ENCODE peak calls at places on chromosomes 7 and 10, in six cellular contexts. R is Panc1; K is tibial artery; W is ovary; D is IMR-90; F is CD8-positive, alpha-beta memory T cell. Y is an unnamed sample.

GRCh38 chr10:118300266-118300665 is 41.9 kb downstream of the FAM204A start:
- DNase-seq in F (no peak), K (no peak), D (no peak), W (no peak), R (no peak), Y (no peak)

GRCh38 chr7:153530441-153530840 is 521.8 kb upstream of the DPP6 start:
- DNase-seq in D (no peak), K (no peak), F (no peak), R (no peak), W (no peak), Y (no peak)

GRCh38 chr7:70267381-70267780 is 669.1 kb downstream of the AUTS2 start:
- DNase-seq in D (no peak), R (no peak), K (no peak), F (no peak), W (no peak), Y (no peak)

GRCh38 chr7:34091330-34091917 is 186.1 kb downstream of the BMPER start:
- DNase-seq in F (no peak), D (peak; percentile 69), W (no peak), R (peak; percentile 28), K (no peak), Y (no peak)

GRCh38 chr7:40680657-40681056 is 545.9 kb downstream of the SUGCT start:
- DNase-seq in W (no peak), R (no peak), D (no peak), F (no peak), K (no peak), Y (no peak)

GRCh38 chr7:142025896-142026295 is 30.2 kb downstream of the MGAM start:
- DNase-seq in D (no peak), F (no peak), K (no peak), R (no peak), W (no peak), Y (no peak)

GRCh38 chr10:932589-932988 is 1.1 kb upstream of the LARP4B start:
- DNase-seq in R (no peak), F (no peak), K (no peak), W (peak; percentile 61), D (no peak), Y (no peak)

GRCh38 chr10:7260412-7260900 is 150.4 kb downstream of the SFMBT2 start:
- DNase-seq in D (peak; percentile 86), K (peak; percentile 77), W (peak; percentile 61), F (peak; percentile 14), R (no peak), Y (no peak)

GRCh38 chr10:77741746-77742145 is 104.1 kb upstream of the KCNMA1 start:
- DNase-seq in F (no peak), R (no peak), W (no peak), K (no peak), D (peak; percentile 65), Y (no peak)

GRCh38 chr7:78528964-78529363 is 730.4 kb downstream of the PHTF2 start:
- DNase-seq in W (no peak), K (no peak), D (peak; percentile 4), R (no peak), F (no peak), Y (no peak)

GRCh38 chr10:85148693-85149640 is 820.6 kb downstream of the CCSER2 start:
- DNase-seq in K (no peak), W (no peak), F (no peak), R (no peak), D (no peak), Y (no peak)

GRCh38 chr10:124035928-124036558 is 57.4 kb downstream of the CHST15 start:
- DNase-seq in F (no peak), K (peak; percentile 45), W (no peak), D (no peak), R (no peak), Y (no peak)

GRCh38 chr7:148882668-148883232 is 1.3 kb downstream of the EZH2 start:
- DNase-seq in F (no peak), D (no peak), W (no peak), R (peak; percentile 8), K (no peak), Y (no peak)

GRCh38 chr7:84236398-84236797 is 41.8 kb upstream of the SEMA3A start:
- DNase-seq in K (no peak), F (no peak), D (peak; percentile 82), W (no peak), R (no peak), Y (no peak)

GRCh38 chr7:37116043-37116701 is 332.5 kb downstream of the ELMO1 start:
- DNase-seq in D (no peak), W (no peak), R (no peak), F (peak; percentile 4), K (no peak), Y (no peak)
- H3K4me3 ChIP-seq in D (no peak overlapping the region), W (no peak overlapping the region), R (no peak overlapping the region), F (no peak overlapping the region), K (no peak overlapping the region), Y (no peak overlapping the region)

DNA sequence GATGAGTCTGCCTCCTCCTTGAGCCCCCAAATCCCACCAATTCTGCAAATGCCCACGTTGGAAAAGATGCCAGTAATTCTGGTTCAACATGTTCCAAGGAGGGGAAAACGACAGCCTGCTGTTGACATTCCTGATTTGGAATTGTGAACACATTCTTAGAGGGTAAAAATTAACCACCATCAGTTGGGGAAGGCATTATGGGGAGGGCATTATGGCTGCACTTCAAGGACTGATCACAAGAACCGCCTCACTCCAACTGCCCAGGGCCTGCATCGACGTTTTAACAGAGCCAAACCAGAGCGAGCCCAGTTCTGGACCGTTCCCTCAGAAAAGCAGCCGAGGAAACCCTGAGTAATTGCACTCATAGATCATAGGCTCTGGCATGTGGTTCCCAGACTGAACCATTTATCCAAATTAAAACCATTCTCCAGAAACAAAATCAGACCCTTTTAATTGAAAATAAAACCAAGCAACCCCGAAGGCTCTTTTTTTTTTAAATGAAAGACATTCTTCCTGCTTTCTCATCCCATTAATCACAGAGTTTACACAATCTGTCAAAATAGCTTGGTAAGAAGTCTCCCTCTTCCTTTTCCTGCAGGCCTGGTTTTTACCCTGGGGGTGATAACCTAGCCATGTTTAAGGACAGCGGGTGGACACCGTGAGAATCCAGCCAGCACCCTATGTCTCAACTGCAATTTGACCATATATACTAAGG is 8.0 kb downstream of the TNS3 start:
- DNase-seq in R (no peak), W (peak; percentile 54), K (no peak), F (no peak), D (peak; percentile 87), Y (no peak)
- H3K4me3 ChIP-seq in R (peak overlapping the region; percentile 21), W (no peak overlapping the region), K (no peak overlapping the region), F (no peak overlapping the region), D (no peak overlapping the region), Y (peak overlapping the region; percentile 18)

GRCh38 chr10:25869609-25870008 is 64.4 kb upstream of the MYO3A start:
- DNase-seq in F (no peak), D (no peak), R (no peak), K (no peak), W (no peak), Y (no peak)
- H3K4me3 ChIP-seq in F (no peak overlapping the region), D (no peak overlapping the region), R (no peak overlapping the region), K (no peak overlapping the region), W (no peak overlapping the region), Y (no peak overlapping the region)

DNA sequence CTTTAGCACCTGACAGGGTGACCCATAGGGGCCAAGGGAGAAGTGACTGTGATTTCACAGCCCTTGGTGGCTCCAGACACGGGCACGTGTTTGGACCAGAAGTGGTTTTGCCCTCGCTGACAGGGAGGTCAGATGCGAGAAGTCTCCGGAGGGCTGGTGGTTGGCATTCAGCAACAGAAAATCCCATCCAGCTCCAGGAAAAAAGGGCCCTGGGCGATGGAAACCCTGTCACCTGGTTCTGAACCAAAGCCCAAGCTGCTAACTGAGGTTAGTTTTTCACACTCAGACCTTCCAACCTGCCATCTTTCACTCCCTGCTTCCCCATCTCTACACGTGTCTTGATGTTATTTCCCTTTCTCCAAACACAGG is 272.9 kb downstream of the TRIL start:
- DNase-seq in D (no peak), F (no peak), R (no peak), K (peak; percentile 54), W (peak; percentile 30), Y (peak; percentile 77)
- H3K4me3 ChIP-seq in D (no peak overlapping the region), F (no peak overlapping the region), R (peak overlapping the region; percentile 74), K (peak overlapping the region; percentile 47), W (no peak overlapping the region), Y (peak overlapping the region; percentile 37)

GRCh38 chr7:43873300-43873699 is 4.0 kb upstream of the MRPS24 start:
- DNase-seq in W (no peak), D (peak; percentile 87), K (peak; percentile 84), F (no peak), R (no peak), Y (no peak)
- H3K4me3 ChIP-seq in W (no peak overlapping the region), D (no peak overlapping the region), K (no peak overlapping the region), F (no peak overlapping the region), R (no peak overlapping the region), Y (no peak overlapping the region)

GRCh38 chr7:3430588-3430987 is 129.5 kb downstream of the SDK1 start:
- DNase-seq in F (no peak), D (no peak), R (no peak), W (no peak), K (no peak), Y (no peak)

GRCh38 chr7:3429981-3430380 is 128.9 kb downstream of the SDK1 start:
- DNase-seq in F (no peak), K (no peak), D (no peak), W (no peak), R (no peak), Y (no peak)

GRCh38 chr7:3432916-3433315 is 131.9 kb downstream of the SDK1 start:
- DNase-seq in F (no peak), K (no peak), R (no peak), W (no peak), D (no peak), Y (no peak)

GRCh38 chr7:3434611-3435010 is 133.6 kb downstream of the SDK1 start:
- DNase-seq in D (no peak), K (no peak), F (no peak), W (no peak), R (no peak), Y (no peak)

DNA sequence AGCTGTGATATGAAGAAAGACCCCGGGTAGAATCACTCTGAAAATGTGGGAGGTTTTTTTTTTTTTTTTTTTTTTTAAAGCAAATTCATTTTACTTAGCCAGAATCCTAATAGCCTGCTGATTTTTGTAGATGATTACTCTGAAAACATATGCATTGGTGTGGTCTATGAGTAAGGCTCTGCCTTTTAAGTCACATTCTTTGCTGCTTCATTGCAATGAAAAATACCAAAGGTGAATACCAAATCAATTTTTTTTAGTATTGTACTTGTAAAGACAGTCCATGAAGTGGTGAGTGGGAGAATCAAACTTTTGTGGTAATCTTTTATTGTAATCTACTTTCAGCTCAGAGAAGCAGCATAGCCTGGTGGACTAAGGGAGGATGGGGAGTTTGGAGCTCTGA is 130.3 kb downstream of the SDK1 start:
- DNase-seq in W (no peak), D (peak; percentile 51), F (no peak), R (no peak), K (no peak), Y (no peak)
- H3K4me3 ChIP-seq in W (no peak overlapping the region), D (no peak overlapping the region), F (no peak overlapping the region), R (no peak overlapping the region), K (no peak overlapping the region), Y (no peak overlapping the region)

GRCh38 chr10:69629897-69630650 is at the start of gene FAM241B:
- DNase-seq in F (peak; percentile 72), K (no peak), R (no peak), W (peak; percentile 63), D (peak; percentile 5), Y (peak; percentile 77)

GRCh38 chr10:69630651-69631400 is 779 bp downstream of the FAM241B start:
- DNase-seq in W (no peak), D (no peak), K (no peak), R (no peak), F (no peak), Y (peak; percentile 66)

GRCh38 chr10:69631566-69631965 is 1.5 kb downstream of the FAM241B start:
- DNase-seq in W (no peak), F (no peak), D (no peak), R (no peak), K (no peak), Y (peak; percentile 64)

GRCh38 chr10:69628876-69629275 is 1.2 kb upstream of the FAM241B start:
- DNase-seq in F (no peak), R (no peak), D (no peak), W (no peak), K (no peak), Y (no peak)

GRCh38 chr10:69629519-69629896 is 539 bp upstream of the FAM241B start:
- DNase-seq in W (no peak), K (no peak), F (no peak), R (no peak), D (no peak), Y (peak; percentile 66)
- H3K4me3 ChIP-seq in W (peak overlapping the region; percentile 54), K (peak overlapping the region; percentile 55), F (peak overlapping the region; percentile 65), R (peak overlapping the region; percentile 67), D (no peak overlapping the region), Y (peak overlapping the region; percentile 90)

Y was measured in coronary artery.